ENCODE peak calls at places on chromosomes 16 and 17, in five cellular contexts. Z is ascending aorta, T is suprapubic skin, H is transverse colon, M is adrenal gland. R is an unnamed sample.

GRCh38 chr17:47707056-47707791 is 13.3 kb downstream of the TBKBP1 start:
- DNase-seq in Z (no peak), T (no peak), H (no peak), M (no peak), R (no peak)

GRCh38 chr16:6732166-6732565 is 600.5 kb upstream of the RBFOX1 start:
- DNase-seq in Z (no peak), T (no peak), H (no peak), M (no peak), R (no peak)

GRCh38 chr17:9367186-9367585 is 208.4 kb downstream of the STX8 start:
- DNase-seq in Z (no peak), T (no peak), H (no peak), M (peak; percentile 61), R (no peak)

GRCh38 chr16:30896203-30896889 is at the start of gene CTF1:
- DNase-seq in Z (peak; percentile 92), T (peak; percentile 80), H (peak; percentile 62), M (peak; percentile 77), R (peak; percentile 71)

GRCh38 chr16:4800290-4801041 is 2.0 kb downstream of the ROGDI start:
- DNase-seq in Z (no peak), T (no peak), H (peak; percentile 80), M (peak; percentile 93), R (no peak)

GRCh38 chr17:4230142-4230541 is 33.6 kb downstream of the ANKFY1 start:
- DNase-seq in Z (peak; percentile 80), T (no peak), H (peak; percentile 34), M (peak; percentile 75), R (peak; percentile 50)

GRCh38 chr16:84182104-84182503 is 4.8 kb downstream of the TAF1C start:
- DNase-seq in Z (no peak), T (no peak), H (no peak), M (no peak), R (no peak)

GRCh38 chr16:20938426-20938825 is 37.9 kb downstream of the LYRM1 start:
- DNase-seq in Z (no peak), T (no peak), H (no peak), M (no peak), R (no peak)

GRCh38 chr16:77834600-77834963 is 46.2 kb downstream of the VAT1L start:
- DNase-seq in Z (no peak), T (no peak), H (no peak), M (no peak), R (no peak)

GRCh38 chr16:30567160-30567990 is 4.1 kb downstream of the ZNF688 start:
- DNase-seq in Z (no peak), T (no peak), H (no peak), M (no peak), R (no peak)

GRCh38 chr17:2688351-2689342 is 22.9 kb downstream of the CLUH start:
- DNase-seq in Z (peak; percentile 62), T (peak; percentile 67), H (no peak), M (no peak), R (no peak)

GRCh38 chr17:49494937-49495841 is at the start of gene NGFR:
- DNase-seq in Z (no peak), T (no peak), H (peak; percentile 33), M (no peak), R (peak; percentile 79)

GRCh38 chr16:27237229-27238015 is 31.1 kb downstream of the NSMCE1 start:
- DNase-seq in Z (no peak), T (peak; percentile 68), H (no peak), M (peak; percentile 46), R (peak; percentile 25)

GRCh38 chr16:85192233-85192632 is 80.0 kb upstream of the CIBAR2 start:
- DNase-seq in Z (no peak), T (no peak), H (no peak), M (no peak), R (no peak)

GRCh38 chr17:77610518-77610893 is 348.0 kb upstream of the TNRC6C start:
- DNase-seq in Z (peak; percentile 37), T (no peak), H (no peak), M (no peak), R (no peak)

GRCh38 chr17:35731239-35731931 is at the start of gene RASL10B:
- DNase-seq in Z (peak; percentile 86), T (no peak), H (peak; percentile 37), M (peak; percentile 60), R (peak; percentile 48)

GRCh38 chr16:14364386-14365199 is 265.5 kb downstream of the PARN start:
- DNase-seq in Z (no peak), T (no peak), H (no peak), M (no peak), R (no peak)

GRCh38 chr16:81967358-81967757 is 43.9 kb downstream of the SDR42E1 start:
- DNase-seq in Z (no peak), T (no peak), H (no peak), M (no peak), R (no peak)

GRCh38 chr16:2835638-2836493 is 5.8 kb downstream of the ZG16B start:
- DNase-seq in Z (no peak), T (no peak), H (peak; percentile 63), M (no peak), R (no peak)

GRCh38 chr17:6304894-6305612 is 129.9 kb downstream of the AIPL1 start:
- DNase-seq in Z (no peak), T (no peak), H (no peak), M (no peak), R (no peak)

GRCh38 chr17:65183736-65184135 is 46.6 kb downstream of the RGS9 start:
- DNase-seq in Z (no peak), T (no peak), H (no peak), M (no peak), R (peak; percentile 53)

GRCh38 chr16:9092963-9093477 is 1.6 kb downstream of the HAPSTR1 start:
- DNase-seq in Z (no peak), T (no peak), H (peak; percentile 42), M (peak; percentile 68), R (peak; percentile 25)

GRCh38 chr17:48113201-48113676 is 5.7 kb downstream of the SNX11 start:
- DNase-seq in Z (no peak), T (no peak), H (no peak), M (peak; percentile 38), R (no peak)

GRCh38 chr17:32755045-32755805 is 121.7 kb downstream of the MYO1D start:
- DNase-seq in Z (no peak), T (no peak), H (no peak), M (no peak), R (peak; percentile 64)

GRCh38 chr17:77723909-77724875 is 234.3 kb upstream of the TNRC6C start:
- DNase-seq in Z (peak; percentile 49), T (peak; percentile 40), H (no peak), M (no peak), R (no peak)

GRCh38 chr17:44004761-44005526 is 522 bp downstream of the NAGS start:
- DNase-seq in Z (no peak), T (peak; percentile 71), H (peak; percentile 49), M (no peak), R (no peak)

GRCh38 chr16:56999409-57000270 is 10.3 kb downstream of the NLRC5 start:
- DNase-seq in Z (no peak), T (peak; percentile 54), H (no peak), M (no peak), R (no peak)

GRCh38 chr16:67549240-67549639 is 13.1 kb upstream of the CTCF start:
- DNase-seq in Z (no peak), T (no peak), H (no peak), M (no peak), R (no peak)
- H3K27ac ChIP-seq in Z (no peak overlapping the region), T (no peak overlapping the region), H (no peak overlapping the region), M (no peak overlapping the region), R (no peak overlapping the region)

GRCh38 chr17:76529224-76529642 is 8.3 kb downstream of the CYGB start:
- DNase-seq in Z (peak; percentile 91), T (peak; percentile 94), H (peak; percentile 66), M (peak; percentile 54), R (no peak)
- H3K27ac ChIP-seq in Z (peak overlapping the region; percentile 93), T (peak overlapping the region; percentile 94), H (peak overlapping the region; percentile 84), M (peak overlapping the region; percentile 91), R (peak overlapping the region; percentile 34)

GRCh38 chr16:66357523-66357928 is 9.0 kb upstream of the CDH5 start:
- DNase-seq in Z (peak; percentile 77), T (no peak), H (peak; percentile 41), M (peak; percentile 74), R (peak; percentile 87)
- H3K27ac ChIP-seq in Z (no peak overlapping the region), T (no peak overlapping the region), H (no peak overlapping the region), M (no peak overlapping the region), R (no peak overlapping the region)

GRCh38 chr16:29154100-29154499 is 169.2 kb downstream of the LAT start:
- DNase-seq in Z (no peak), T (no peak), H (no peak), M (no peak), R (no peak)

GRCh38 chr16:29154676-29155121 is 169.8 kb downstream of the LAT start:
- DNase-seq in Z (no peak), T (no peak), H (no peak), M (no peak), R (no peak)

GRCh38 chr16:29156511-29156910 is 171.7 kb downstream of the LAT start:
- DNase-seq in Z (no peak), T (no peak), H (no peak), M (no peak), R (no peak)

DNA sequence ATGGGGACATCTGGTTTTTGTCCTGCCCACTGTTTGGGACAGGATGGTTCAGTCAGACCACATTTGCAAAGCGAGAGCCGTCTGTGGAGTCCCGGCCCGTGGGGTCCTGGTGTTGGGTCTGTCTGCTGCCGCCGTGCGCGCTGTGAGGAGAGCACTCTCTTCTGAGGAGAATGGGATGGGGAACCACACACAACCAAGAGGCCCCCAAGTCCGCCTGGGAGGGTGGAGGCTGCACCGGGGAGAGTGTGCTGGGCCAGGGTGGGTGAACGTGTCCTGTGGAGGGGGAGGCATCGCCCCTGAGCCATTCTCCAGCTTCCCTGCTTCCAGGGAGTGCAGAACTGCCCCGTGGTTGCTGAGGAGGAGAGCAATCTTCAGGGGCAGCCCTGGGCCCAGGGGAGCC is 173.2 kb downstream of the LAT start:
- DNase-seq in Z (no peak), T (no peak), H (no peak), M (no peak), R (no peak)
- H3K27ac ChIP-seq in Z (peak overlapping the region; percentile 76), T (peak overlapping the region; percentile 84), H (peak overlapping the region; percentile 78), M (peak overlapping the region; percentile 86), R (no peak overlapping the region)

DNA sequence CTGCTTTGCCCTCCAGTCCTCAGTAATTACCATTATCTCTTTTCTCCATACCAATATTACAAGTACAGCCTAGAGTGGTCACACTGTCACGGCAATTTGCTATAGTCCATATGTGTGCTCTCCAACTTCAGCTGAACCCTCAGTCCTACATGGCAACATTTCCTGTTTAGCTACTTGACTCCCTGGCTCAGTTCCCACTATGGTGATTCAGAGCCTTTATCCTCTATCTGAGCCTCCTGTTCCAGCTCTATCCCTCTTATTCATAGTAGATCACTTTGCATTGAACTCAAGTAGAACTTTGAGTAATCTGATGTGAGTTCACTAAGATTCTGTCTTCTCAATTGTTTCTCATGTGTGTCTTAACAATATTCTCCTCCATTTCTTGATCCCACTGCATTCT is 43.7 kb upstream of the GOSR1 start:
- DNase-seq in Z (no peak), T (no peak), H (no peak), M (peak; percentile 22), R (peak; percentile 89)
- H3K27ac ChIP-seq in Z (no peak overlapping the region), T (no peak overlapping the region), H (no peak overlapping the region), M (no peak overlapping the region), R (no peak overlapping the region)

R was measured in A673.